ENCODE peak calls at places on chromosomes 12 and 14, in ten cellular contexts. Z, Y, W, T, E, P, I, Q, J and G are unnamed samples. For H3K4me1, the result is how much of the 10 kb centered on the place peaks cover.

GRCh38 chr12:100962086-100962712 is 167.6 kb downstream of the ANO4 start:
- DNase-seq in T (no peak), P (no peak), E (no peak), Z (no peak), W (no peak), Q (no peak), J (no peak), I (no peak), Y (no peak), G (no peak)

GRCh38 chr14:24310666-24311604 is at the start of gene LTB4R:
- DNase-seq in T (no peak), E (peak), W (peak), Q (peak), Y (peak), I (peak), Z (no peak), J (no peak), P (no peak), G (peak)

GRCh38 chr12:24615967-24616411 is 332.9 kb downstream of the BCAT1 start:
- DNase-seq in T (no peak), J (no peak), Z (no peak), Y (no peak), I (no peak), Q (no peak), W (no peak), E (no peak), P (no peak), G (no peak)

GRCh38 chr14:26330982-26331381 is 266.9 kb downstream of the NOVA1 start:
- DNase-seq in T (no peak), Y (no peak), J (no peak), Z (no peak), E (no peak), W (no peak), P (no peak), Q (no peak), I (no peak), G (no peak)

GRCh38 chr14:105878554-105878953 is 352.2 kb downstream of the TMEM121 start:
- DNase-seq in P (no peak), Y (no peak), T (no peak), W (no peak), Q (no peak), I (no peak), Z (no peak), J (no peak), E (no peak), G (peak)

GRCh38 chr12:69904761-69905160 is 79.7 kb downstream of the MYRFL start:
- DNase-seq in I (no peak), T (no peak), E (no peak), P (no peak), J (no peak), W (no peak), Z (no peak), Q (no peak), Y (no peak), G (no peak)

GRCh38 chr12:13780453-13780852 is 200.9 kb downstream of the GRIN2B start:
- DNase-seq in E (no peak), W (no peak), P (no peak), Y (no peak), I (no peak), Q (no peak), T (no peak), Z (no peak), J (no peak), G (no peak)

GRCh38 chr12:39816671-39817185 is 197.1 kb upstream of the ABCD2 start:
- DNase-seq in E (no peak), J (no peak), Y (no peak), I (no peak), T (no peak), Q (peak), W (no peak), P (no peak), Z (no peak), G (no peak)

GRCh38 chr14:77663289-77663688 is 44.5 kb downstream of the ALKBH1 start:
- DNase-seq in Y (peak), W (no peak), T (no peak), E (no peak), J (no peak), P (no peak), Z (no peak), Q (no peak), I (no peak), G (no peak)

GRCh38 chr12:78118036-78118435 is 287.3 kb downstream of the NAV3 start:
- DNase-seq in T (no peak), W (no peak), J (no peak), Y (no peak), E (no peak), Q (peak), P (no peak), Z (no peak), I (no peak), G (no peak)

GRCh38 chr12:132886529-132887477 is 602 bp downstream of the CHFR start:
- DNase-seq in Q (peak), Z (no peak), I (peak), E (no peak), P (no peak), W (peak), J (no peak), T (no peak), Y (peak), G (no peak)

GRCh38 chr14:37546621-37547447 is 48.2 kb downstream of the FOXA1 start:
- DNase-seq in I (no peak), Q (no peak), P (no peak), J (no peak), T (no peak), W (no peak), E (no peak), Y (no peak), Z (no peak), G (no peak)

GRCh38 chr14:59274991-59275391 is 86.5 kb downstream of the DAAM1 start:
- DNase-seq in J (no peak), W (no peak), P (peak), Y (no peak), E (no peak), Q (no peak), I (no peak), Z (no peak), T (no peak), G (peak)

GRCh38 chr14:96876747-96877146 is 79.6 kb downstream of the VRK1 start:
- DNase-seq in Y (no peak), P (no peak), Z (no peak), I (no peak), E (no peak), W (no peak), T (no peak), Q (no peak), J (no peak), G (no peak)

DNA sequence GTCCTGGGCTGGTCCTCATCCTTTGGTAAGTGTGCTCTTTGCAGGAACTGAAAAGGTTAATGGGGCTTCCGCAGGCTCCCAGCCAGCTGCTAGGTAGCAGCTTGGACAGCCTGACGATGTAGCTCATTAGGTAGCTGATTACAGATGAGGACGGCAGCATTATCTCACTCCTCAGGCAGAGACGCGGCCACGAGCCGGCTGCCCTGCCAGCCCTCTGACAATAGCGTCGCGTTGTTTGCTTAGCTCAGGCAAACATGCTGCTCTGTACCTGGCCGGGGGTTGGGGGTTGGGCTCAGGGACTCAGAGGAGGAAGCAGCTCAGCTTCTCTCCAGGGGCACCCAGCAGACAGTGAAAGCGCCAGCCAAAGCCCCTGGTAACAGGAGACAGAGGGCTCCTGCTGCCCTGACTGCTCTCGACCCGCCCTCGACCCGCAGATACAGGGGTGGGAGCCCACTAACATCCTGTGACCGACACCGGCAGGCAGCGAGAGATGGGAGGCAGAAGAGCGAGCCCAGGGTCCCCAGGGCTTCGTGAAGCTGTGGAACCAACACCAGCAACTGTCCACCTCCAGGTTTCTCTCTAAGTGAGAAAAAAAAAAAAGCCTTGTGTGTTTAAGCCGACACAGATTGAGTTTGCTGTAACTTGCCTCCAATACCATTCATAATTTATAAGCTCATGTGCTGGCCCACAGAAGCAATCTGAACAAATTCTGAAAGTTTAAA is 53.4 kb upstream of the DLK1 start:
- DNase-seq in Y (no peak), I (peak), Q (peak), J (no peak), W (peak), T (no peak), P (no peak), Z (no peak), E (no peak), G (no peak)
- H3K4me1 ChIP-seq in Y (under half), I (under half), Q (under half), J (under half), W (half or more), T (under half), P (under half), Z (under half), E (under half), G (under half)

GRCh38 chr14:65026526-65026925 is 39.8 kb downstream of the FNTB start:
- DNase-seq in Q (no peak), Z (no peak), T (no peak), P (no peak), W (no peak), I (no peak), E (no peak), J (no peak), Y (no peak), G (no peak)

GRCh38 chr14:65027127-65027799 is 40.6 kb downstream of the FNTB start:
- DNase-seq in E (no peak), Q (no peak), T (no peak), Y (no peak), I (no peak), J (no peak), Z (no peak), P (no peak), W (no peak), G (no peak)

GRCh38 chr14:65024957-65025356 is 38.3 kb downstream of the FNTB start:
- DNase-seq in E (no peak), P (no peak), Q (no peak), I (no peak), T (no peak), J (no peak), W (no peak), Z (no peak), Y (no peak), G (no peak)

GRCh38 chr14:65028937-65029336 is 42.2 kb downstream of the FNTB start:
- DNase-seq in Z (no peak), P (no peak), T (no peak), E (no peak), Y (no peak), Q (no peak), W (no peak), I (no peak), J (no peak), G (no peak)

DNA sequence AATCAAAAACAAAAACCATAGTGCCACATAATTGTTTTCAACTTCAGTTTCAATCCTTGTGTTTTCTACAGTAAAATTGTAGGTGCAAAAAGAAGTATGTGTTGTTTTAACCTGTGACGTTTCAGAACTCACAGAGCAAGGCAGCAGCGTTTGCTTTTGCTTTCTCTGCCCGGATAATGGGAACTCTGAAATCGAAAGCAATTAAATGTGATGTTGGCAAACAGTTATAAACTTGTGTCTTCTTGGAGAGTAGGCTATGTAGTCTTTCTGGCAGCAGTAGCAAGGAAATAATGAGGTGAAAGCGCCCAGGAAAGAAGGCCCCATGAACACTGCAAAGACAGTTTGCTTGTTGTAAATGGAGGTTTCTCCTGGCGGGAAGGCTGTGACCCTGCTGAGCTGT is 39.1 kb downstream of the FNTB start:
- DNase-seq in Y (no peak), W (no peak), P (no peak), Q (no peak), T (no peak), I (no peak), J (no peak), Z (no peak), E (no peak), G (no peak)
- TF ChIP-seq POLR2AphosphoS5 in Y (no peak), W (no peak), P (no peak), Q (no peak), T (no peak), I (no peak), J (no peak), Z (no peak), E (no peak), G (no peak)

GRCh38 chr14:28412076-28412475 is 354.5 kb upstream of the FOXG1 start:
- DNase-seq in I (no peak), T (no peak), Y (no peak), W (no peak), E (no peak), P (no peak), Q (no peak), Z (no peak), J (no peak), G (no peak)

GRCh38 chr14:28406181-28406580 is 360.4 kb upstream of the FOXG1 start:
- DNase-seq in I (no peak), Y (peak), P (no peak), J (no peak), W (no peak), Q (no peak), E (no peak), Z (no peak), T (no peak), G (no peak)

GRCh38 chr14:28407931-28408330 is 358.7 kb upstream of the FOXG1 start:
- DNase-seq in Q (no peak), E (no peak), T (no peak), Y (no peak), I (no peak), J (no peak), P (no peak), W (no peak), Z (no peak), G (no peak)
- H3K4me1 ChIP-seq in Q (under half), E (under half), T (under half), Y (under half), I (under half), J (under half), P (under half), W (under half), Z (under half), G (under half)

GRCh38 chr12:94094700-94095099 is 53.7 kb upstream of the PLXNC1 start:
- DNase-seq in I (no peak), J (no peak), Z (no peak), T (no peak), E (no peak), Y (no peak), P (no peak), W (no peak), Q (no peak), G (no peak)

GRCh38 chr12:94091624-94092023 is 56.8 kb upstream of the PLXNC1 start:
- DNase-seq in Z (no peak), W (no peak), I (no peak), Q (no peak), Y (no peak), T (no peak), P (no peak), J (no peak), E (no peak), G (no peak)

GRCh38 chr12:94089891-94090290 is 58.5 kb upstream of the PLXNC1 start:
- DNase-seq in Y (no peak), E (no peak), T (no peak), Q (no peak), P (no peak), J (no peak), Z (no peak), W (no peak), I (no peak), G (no peak)

GRCh38 chr12:94095618-94096017 is 52.8 kb upstream of the PLXNC1 start:
- DNase-seq in Q (no peak), T (no peak), I (no peak), W (no peak), Z (no peak), Y (no peak), P (no peak), E (no peak), J (no peak), G (no peak)

DNA sequence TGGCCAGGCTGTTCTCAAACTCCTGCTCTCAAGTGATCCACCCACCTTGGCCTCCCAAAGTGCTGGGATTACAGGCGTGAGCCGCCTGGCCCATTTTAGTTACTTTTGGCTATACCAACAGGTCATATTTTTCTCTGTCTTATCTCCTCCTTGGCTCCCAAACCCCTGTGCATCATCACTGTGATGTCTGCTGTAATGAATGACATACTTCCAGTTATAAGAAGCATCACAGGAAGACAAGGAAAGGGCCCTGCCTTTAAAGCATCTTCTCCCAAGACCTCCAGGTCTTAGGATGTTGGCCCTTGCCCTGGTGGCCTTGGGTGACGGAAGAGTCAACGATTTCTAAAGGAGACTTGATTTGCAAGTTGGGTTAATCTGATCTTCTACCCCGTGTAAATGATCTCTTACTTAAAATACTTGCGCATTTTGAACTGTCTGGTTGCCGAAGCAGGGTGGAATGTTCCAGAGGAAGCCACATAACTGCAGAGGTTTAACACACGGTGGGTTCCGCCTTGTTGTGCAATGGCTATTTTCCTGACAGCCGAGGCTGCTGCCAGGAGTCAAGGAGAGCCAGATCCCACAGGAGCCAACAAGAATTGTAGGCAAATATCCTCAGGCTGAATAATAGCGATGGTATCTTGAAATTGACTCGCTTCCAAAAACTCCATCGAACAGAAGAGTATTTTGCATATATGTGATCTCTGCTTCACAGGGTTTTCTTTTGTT is 55.7 kb upstream of the PLXNC1 start:
- DNase-seq in Y (no peak), T (no peak), Q (no peak), Z (no peak), J (no peak), E (peak), I (no peak), W (no peak), P (no peak), G (no peak)
- TF ChIP-seq POLR2AphosphoS5 in Y (no peak), T (no peak), Q (no peak), Z (no peak), J (no peak), E (peak), I (no peak), W (no peak), P (no peak), G (no peak)

DNA sequence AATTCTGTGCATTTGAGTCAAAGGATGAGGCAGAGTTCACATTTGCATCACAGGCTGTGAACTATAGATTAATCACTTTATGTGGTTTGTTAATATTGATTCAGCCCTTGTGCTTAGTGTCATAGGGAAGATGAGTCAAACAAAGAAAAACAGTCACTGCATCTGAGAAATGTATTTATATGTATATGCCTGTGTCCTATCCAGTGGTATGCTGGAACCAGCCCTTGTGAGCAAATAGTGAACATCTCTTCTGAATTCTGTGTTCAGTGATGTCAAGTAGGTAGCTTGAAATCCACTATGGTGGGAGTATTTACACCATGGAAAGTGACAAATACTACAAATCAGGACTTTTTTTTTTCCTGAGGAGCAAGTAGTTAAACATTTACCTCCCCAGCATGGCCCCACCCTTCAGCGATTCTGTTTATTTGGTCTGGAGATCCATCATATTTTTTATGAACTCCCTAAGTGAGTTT is 128.5 kb downstream of the HMGA2 start:
- DNase-seq in E (no peak), W (no peak), J (no peak), T (no peak), Y (peak), I (peak), P (no peak), Z (peak), Q (no peak), G (no peak)
- H3K4me1 ChIP-seq in E (under half), W (under half), J (under half), T (half or more), Y (half or more), I (under half), P (under half), Z (half or more), Q (under half), G (under half)

DNA sequence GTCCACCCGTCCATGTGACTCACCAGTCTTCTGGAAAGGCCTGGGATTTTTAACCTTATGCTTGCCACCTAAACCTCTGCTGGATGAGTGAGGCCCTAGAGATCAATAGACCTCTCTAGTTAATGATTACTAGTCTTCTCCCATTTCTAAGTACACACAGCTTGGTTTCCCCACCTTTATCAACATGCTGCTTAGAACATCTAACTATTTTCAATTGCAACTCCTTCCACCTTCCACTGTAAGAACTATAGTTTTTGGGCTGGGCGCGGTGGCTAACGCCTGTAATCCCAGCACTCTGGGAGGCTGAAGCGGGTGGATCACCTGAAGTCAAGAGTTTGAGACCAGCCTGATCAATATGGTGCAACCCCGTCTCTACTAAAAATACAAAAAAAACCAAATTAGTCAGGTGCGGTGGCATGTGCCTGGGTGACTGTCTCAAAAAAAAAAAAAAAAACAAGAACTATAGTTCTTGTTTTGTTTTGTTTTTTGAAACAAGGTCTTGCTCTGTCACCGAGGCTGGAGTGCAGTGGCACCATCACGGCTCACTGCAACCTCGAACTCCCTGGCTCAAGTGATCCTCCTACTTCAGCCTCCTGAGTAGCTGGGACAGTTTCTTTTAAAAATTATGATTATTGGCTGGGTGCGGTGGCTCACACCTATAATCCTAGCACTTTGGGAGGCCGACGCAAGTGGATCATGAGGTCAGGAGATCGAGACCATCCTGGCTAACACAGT is 18.7 kb upstream of the MDM2 start:
- DNase-seq in W (no peak), Q (no peak), P (no peak), J (no peak), Z (no peak), E (no peak), T (no peak), Y (no peak), I (no peak), G (no peak)
- TF ChIP-seq POLR2AphosphoS5 in W (no peak), Q (no peak), P (no peak), J (no peak), Z (no peak), E (no peak), T (no peak), Y (no peak), I (no peak), G (no peak)

GRCh38 chr12:49646331-49646830 is 23.0 kb downstream of the PRPF40B start:
- DNase-seq in J (no peak), Q (no peak), E (no peak), Y (no peak), T (no peak), P (no peak), I (no peak), Z (no peak), W (no peak), G (peak)
- H3K4me1 ChIP-seq in J (under half), Q (under half), E (under half), Y (under half), T (under half), P (under half), I (under half), Z (under half), W (under half), G (under half)

GRCh38 chr14:67622675-67623074 is 3.0 kb downstream of the ARG2 start:
- DNase-seq in Q (peak), Y (peak), E (no peak), J (no peak), Z (no peak), T (no peak), W (no peak), I (no peak), P (no peak), G (no peak)
- TF ChIP-seq POLR2AphosphoS5 in Q (no peak), Y (peak), E (no peak), J (peak), Z (no peak), T (no peak), W (no peak), I (peak), P (no peak), G (no peak)